ENCODE peak calls at places on chromosomes 1 and 21, in four cellular contexts. H, X, E and S are unnamed samples.

GRCh38 chr21:44801468-44802395 is at the start of gene UBE2G2:
- DNase-seq in H (peak), X (peak), E (peak), S (peak)

GRCh38 chr1:72845342-72845741 is 563.0 kb upstream of the NEGR1 start:
- DNase-seq in H (no peak), X (peak), E (peak), S (peak)

GRCh38 chr1:169753549-169753948 is 19.7 kb upstream of the SELE start:
- DNase-seq in H (no peak), X (no peak), E (no peak), S (no peak)

GRCh38 chr1:163870666-163871065 is 548.9 kb downstream of the NUF2 start:
- DNase-seq in H (no peak), X (no peak), E (no peak), S (no peak)

GRCh38 chr1:209168204-209168603 is 415.3 kb upstream of the CAMK1G start:
- DNase-seq in H (no peak), X (no peak), E (no peak), S (no peak)

GRCh38 chr1:36594041-36594440 is 111.3 kb upstream of the CSF3R start:
- DNase-seq in H (no peak), X (no peak), E (no peak), S (no peak)

GRCh38 chr1:10621906-10622305 is 147.2 kb downstream of the PEX14 start:
- DNase-seq in H (no peak), X (no peak), E (no peak), S (peak)

GRCh38 chr1:26215246-26215645 is 18.8 kb upstream of the CEP85 start:
- DNase-seq in H (no peak), X (no peak), E (no peak), S (no peak)

GRCh38 chr1:45306319-45306718 is 20.4 kb upstream of the HPDL start:
- DNase-seq in H (no peak), X (no peak), E (no peak), S (no peak)

GRCh38 chr1:247407180-247407616 is 8.8 kb upstream of the NLRP3 start:
- DNase-seq in H (no peak), X (no peak), E (no peak), S (no peak)

GRCh38 chr1:19824541-19824940 is 9.5 kb upstream of the RNF186 start:
- DNase-seq in H (no peak), X (no peak), E (no peak), S (no peak)

GRCh38 chr1:205261946-205262668 is 34.4 kb downstream of the TMCC2 start:
- DNase-seq in H (no peak), X (no peak), E (no peak), S (no peak)

GRCh38 chr1:216688127-216688657 is 35.0 kb downstream of the ESRRG start:
- DNase-seq in H (no peak), X (no peak), E (no peak), S (no peak)
- TF ChIP-seq JUN in H (no peak), X (no peak), E (no peak), S (no peak)

GRCh38 chr21:33014331-33014730 is 11.4 kb upstream of the OLIG2 start:
- DNase-seq in H (no peak), X (no peak), E (no peak), S (no peak)

GRCh38 chr21:33007747-33008146 is 18.0 kb upstream of the OLIG2 start:
- DNase-seq in H (no peak), X (no peak), E (no peak), S (no peak)

GRCh38 chr21:33013618-33014017 is 12.1 kb upstream of the OLIG2 start:
- DNase-seq in H (no peak), X (no peak), E (no peak), S (no peak)

GRCh38 chr21:33015091-33015490 is 10.6 kb upstream of the OLIG2 start:
- DNase-seq in H (no peak), X (no peak), E (no peak), S (no peak)

DNA sequence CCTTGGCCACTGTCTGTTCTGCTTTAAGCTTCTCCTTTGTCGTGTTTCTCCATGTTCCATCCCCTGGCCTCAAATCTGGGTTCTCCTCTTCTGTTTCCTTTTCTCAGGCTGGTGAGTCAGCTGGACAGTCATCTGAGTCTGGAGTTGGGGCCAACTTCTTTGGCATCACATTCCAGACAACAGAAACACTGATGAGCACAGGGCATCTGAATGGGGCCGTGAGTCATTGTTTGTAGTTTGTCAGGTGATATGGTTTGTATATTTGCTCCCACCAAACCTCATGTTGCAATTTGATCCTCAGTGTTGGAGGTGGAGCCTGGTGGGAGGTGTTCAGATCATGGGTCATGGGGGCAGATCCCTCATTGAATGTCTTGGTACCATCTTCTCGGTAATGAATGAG is 14.3 kb upstream of the OLIG2 start:
- DNase-seq in H (no peak), X (peak), E (peak), S (no peak)
- TF ChIP-seq HMGXB4 in H (no peak), X (no peak), E (no peak), S (no peak)

GRCh38 chr1:30976143-30976542 is 67.6 kb upstream of the SDC3 start:
- DNase-seq in H (no peak), X (no peak), E (no peak), S (no peak)
- TF ChIP-seq JUN in H (no peak), X (no peak), E (no peak), S (no peak)

GRCh38 chr1:8373547-8374270 is 55.8 kb downstream of the SLC45A1 start:
- DNase-seq in H (no peak), X (no peak), E (no peak), S (no peak)
- TF ChIP-seq HMGXB4 in H (no peak), X (no peak), E (no peak), S (no peak)

DNA sequence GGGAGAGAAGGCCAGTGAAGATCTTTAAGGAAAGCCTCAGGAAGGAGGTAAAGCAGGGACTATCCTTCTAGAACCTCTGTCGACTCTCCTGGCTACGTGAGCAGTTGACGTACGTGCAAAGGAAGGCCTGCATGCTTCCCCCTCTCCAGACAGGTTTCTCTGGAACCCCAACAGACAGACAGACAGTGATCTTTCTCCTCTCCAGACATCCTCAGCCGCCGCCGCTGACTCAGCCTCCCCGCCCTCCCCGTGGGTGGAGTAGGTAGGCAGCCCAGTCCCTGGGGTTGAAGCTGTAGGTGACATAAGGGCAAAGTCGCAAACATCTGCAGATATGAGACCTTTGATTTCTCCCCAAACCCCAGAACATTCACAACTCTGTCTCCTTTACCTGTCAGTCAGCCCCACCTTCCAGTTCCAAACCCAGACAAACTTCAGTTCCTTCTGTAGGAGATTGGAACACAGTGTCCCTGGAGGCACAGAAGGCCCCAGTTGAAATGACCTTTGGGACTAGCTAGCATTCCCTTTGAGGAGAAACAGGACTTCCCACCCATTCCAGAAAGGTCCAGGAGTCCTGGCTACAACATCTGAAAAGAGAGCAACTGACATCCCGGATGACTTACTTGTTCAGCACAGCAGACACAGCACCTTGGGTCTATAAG is 145.9 kb upstream of the JUN start:
- DNase-seq in H (peak), X (peak), E (no peak), S (no peak)
- TF ChIP-seq JUN in H (no peak), X (no peak), E (no peak), S (no peak)